ENCODE peak calls at places on chromosomes 1 and 21, in four cellular contexts. One of them, this sample, is unnamed.

GRCh38 chr1:150507912-150508864 is at the start of gene ECM1:
- DNase-seq in A549: peak
- DNase-seq in GM12878: no peak
- DNase-seq in SK-N-SH: no peak
- DNase-seq in this sample: no peak

GRCh38 chr21:41441546-41441945 is 15.5 kb downstream of the MX1 start:
- DNase-seq in A549: no peak
- DNase-seq in GM12878: no peak
- DNase-seq in SK-N-SH: no peak
- DNase-seq in this sample: no peak

GRCh38 chr1:27485363-27485762 is 4.6 kb downstream of the WASF2 start:
- DNase-seq in A549: no peak
- DNase-seq in GM12878: no peak
- DNase-seq in SK-N-SH: no peak
- DNase-seq in this sample: no peak

GRCh38 chr21:32886339-32886738 is 114.8 kb upstream of the PAXBP1 start:
- DNase-seq in A549: peak
- DNase-seq in GM12878: no peak
- DNase-seq in SK-N-SH: no peak
- DNase-seq in this sample: peak

GRCh38 chr1:7478797-7479499 is 292.1 kb upstream of the VAMP3 start:
- DNase-seq in A549: peak
- DNase-seq in GM12878: no peak
- DNase-seq in SK-N-SH: no peak
- DNase-seq in this sample: no peak

GRCh38 chr1:215900684-215901083 is 333.6 kb downstream of the KCTD3 start:
- DNase-seq in A549: no peak
- DNase-seq in GM12878: no peak
- DNase-seq in SK-N-SH: peak
- DNase-seq in this sample: no peak

GRCh38 chr1:224513787-224514209 is 79.2 kb upstream of the WDR26 start:
- DNase-seq in A549: peak
- DNase-seq in GM12878: no peak
- DNase-seq in SK-N-SH: peak
- DNase-seq in this sample: peak

GRCh38 chr1:28921286-28921869 is 7.0 kb downstream of the EPB41 start:
- DNase-seq in A549: no peak
- DNase-seq in GM12878: no peak
- DNase-seq in SK-N-SH: no peak
- DNase-seq in this sample: no peak

GRCh38 chr1:180270767-180271639 is 40.9 kb downstream of the LHX4 start:
- DNase-seq in A549: no peak
- DNase-seq in GM12878: no peak
- DNase-seq in SK-N-SH: no peak
- DNase-seq in this sample: peak

GRCh38 chr1:152398812-152399698 is 15.0 kb downstream of the CRNN start:
- DNase-seq in A549: peak
- DNase-seq in GM12878: no peak
- DNase-seq in SK-N-SH: no peak
- DNase-seq in this sample: peak

GRCh38 chr1:32753532-32754281 is 51.1 kb upstream of the SYNC start:
- DNase-seq in A549: no peak
- DNase-seq in GM12878: no peak
- DNase-seq in SK-N-SH: peak
- DNase-seq in this sample: no peak

GRCh38 chr1:23473037-23473800 is 10.8 kb downstream of the ASAP3 start:
- DNase-seq in A549: no peak
- DNase-seq in GM12878: no peak
- DNase-seq in SK-N-SH: no peak
- DNase-seq in this sample: peak

GRCh38 chr1:57424231-57425027 is 569 bp upstream of the DAB1 start:
- DNase-seq in A549: peak
- DNase-seq in GM12878: no peak
- DNase-seq in SK-N-SH: peak
- DNase-seq in this sample: peak

GRCh38 chr1:57421366-57421765 is 2.5 kb downstream of the DAB1 start:
- DNase-seq in A549: no peak
- DNase-seq in GM12878: no peak
- DNase-seq in SK-N-SH: no peak
- DNase-seq in this sample: no peak

GRCh38 chr1:57422271-57423134 is 1.4 kb downstream of the DAB1 start:
- DNase-seq in A549: no peak
- DNase-seq in GM12878: no peak
- DNase-seq in SK-N-SH: peak
- DNase-seq in this sample: no peak

GRCh38 chr1:57423135-57424131 is at the start of gene DAB1:
- DNase-seq in A549: no peak
- DNase-seq in GM12878: no peak
- DNase-seq in SK-N-SH: peak
- DNase-seq in this sample: no peak
- TF ChIP-seq USF2 in A549: no peak
- TF ChIP-seq USF2 in GM12878: no peak
- TF ChIP-seq USF2 in SK-N-SH: no peak
- TF ChIP-seq USF2 in this sample: no peak

DNA sequence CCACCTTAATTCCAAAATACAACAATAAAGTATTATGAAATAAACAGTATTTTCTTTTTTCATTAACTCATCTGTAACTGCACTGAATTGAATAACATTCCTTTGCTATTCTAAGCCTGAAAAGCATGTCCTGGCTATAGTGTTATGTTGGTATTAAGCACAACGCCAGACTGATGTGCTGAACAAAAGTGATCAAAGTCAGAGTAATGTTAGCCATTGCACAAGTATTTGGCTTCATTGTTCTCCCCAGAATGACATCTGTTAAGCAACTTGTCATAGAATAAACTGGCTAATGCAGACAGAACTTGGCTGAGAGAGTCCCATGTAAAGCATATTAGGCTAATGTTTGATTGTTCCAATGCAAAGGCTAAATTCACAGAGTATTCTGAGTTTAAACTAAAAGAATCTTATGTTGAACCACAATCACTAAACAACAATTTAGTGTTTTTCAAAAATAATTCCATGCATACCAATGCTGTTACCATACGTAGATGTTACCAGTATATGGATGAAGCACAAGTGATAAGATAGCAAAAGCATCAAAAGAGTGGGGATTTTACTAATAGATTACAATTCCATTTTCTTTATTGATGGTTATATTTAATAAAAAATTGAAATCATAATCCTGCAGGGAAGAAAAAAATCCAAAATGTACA is 235.3 kb upstream of the DMRTA2 start:
- DNase-seq in A549: no peak
- DNase-seq in GM12878: no peak
- DNase-seq in SK-N-SH: no peak
- DNase-seq in this sample: peak
- TF ChIP-seq PBX3 in A549: no peak
- TF ChIP-seq PBX3 in GM12878: no peak
- TF ChIP-seq PBX3 in SK-N-SH: no peak
- TF ChIP-seq PBX3 in this sample: no peak

GRCh38 chr1:61757945-61758344 is 15.7 kb downstream of the PATJ start:
- DNase-seq in A549: no peak
- DNase-seq in GM12878: no peak
- DNase-seq in SK-N-SH: no peak
- DNase-seq in this sample: no peak
- TF ChIP-seq USF2 in A549: no peak
- TF ChIP-seq USF2 in GM12878: no peak
- TF ChIP-seq USF2 in SK-N-SH: no peak
- TF ChIP-seq USF2 in this sample: no peak

GRCh38 chr1:67609572-67609939 is 75.4 kb upstream of the GADD45A start:
- DNase-seq in A549: no peak
- DNase-seq in GM12878: peak
- DNase-seq in SK-N-SH: no peak
- DNase-seq in this sample: no peak
- TF ChIP-seq PBX3 in A549: no peak
- TF ChIP-seq PBX3 in GM12878: no peak
- TF ChIP-seq PBX3 in SK-N-SH: no peak
- TF ChIP-seq PBX3 in this sample: no peak